ENCODE peak calls at places on chromosomes 6 and 20, in six cellular contexts. One of them, this sample, is unnamed. For H3K36me3, the result is how much of the 10 kb centered on the place peaks cover.

GRCh38 chr6:56050530-56050929 is 175.1 kb upstream of the BMP5 start:
- DNase-seq in GM23338: no peak
- DNase-seq in astrocyte: no peak
- DNase-seq in hepatocyte: no peak
- DNase-seq in fibroblast of lung: no peak
- DNase-seq in neural progenitor cell: no peak
- DNase-seq in this sample: no peak

GRCh38 chr6:31169123-31169857 is 1.2 kb downstream of the POU5F1 start:
- DNase-seq in GM23338: no peak
- DNase-seq in astrocyte: no peak
- DNase-seq in hepatocyte: no peak
- DNase-seq in fibroblast of lung: no peak
- DNase-seq in neural progenitor cell: no peak
- DNase-seq in this sample: peak

GRCh38 chr6:12538881-12539357 is 177.6 kb upstream of the PHACTR1 start:
- DNase-seq in GM23338: no peak
- DNase-seq in astrocyte: peak
- DNase-seq in hepatocyte: peak
- DNase-seq in fibroblast of lung: peak
- DNase-seq in neural progenitor cell: no peak
- DNase-seq in this sample: no peak

GRCh38 chr6:129525055-129525454 is 184.9 kb downstream of the ARHGAP18 start:
- DNase-seq in GM23338: no peak
- DNase-seq in astrocyte: peak
- DNase-seq in hepatocyte: no peak
- DNase-seq in fibroblast of lung: peak
- DNase-seq in neural progenitor cell: no peak
- DNase-seq in this sample: no peak

GRCh38 chr20:35307666-35308653 is 15.7 kb upstream of the FAM83C start:
- DNase-seq in GM23338: no peak
- DNase-seq in astrocyte: peak
- DNase-seq in hepatocyte: no peak
- DNase-seq in fibroblast of lung: peak
- DNase-seq in neural progenitor cell: no peak
- DNase-seq in this sample: peak

GRCh38 chr6:43396408-43397149 is 27.1 kb upstream of the ZNF318 start:
- DNase-seq in GM23338: peak
- DNase-seq in astrocyte: no peak
- DNase-seq in hepatocyte: peak
- DNase-seq in fibroblast of lung: no peak
- DNase-seq in neural progenitor cell: no peak
- DNase-seq in this sample: peak

GRCh38 chr20:24522452-24523330 is 53.3 kb downstream of the SYNDIG1 start:
- DNase-seq in GM23338: no peak
- DNase-seq in astrocyte: no peak
- DNase-seq in hepatocyte: no peak
- DNase-seq in fibroblast of lung: no peak
- DNase-seq in neural progenitor cell: no peak
- DNase-seq in this sample: peak

GRCh38 chr6:144336900-144337299 is 51.8 kb downstream of the UTRN start:
- DNase-seq in GM23338: no peak
- DNase-seq in astrocyte: no peak
- DNase-seq in hepatocyte: no peak
- DNase-seq in fibroblast of lung: no peak
- DNase-seq in neural progenitor cell: no peak
- DNase-seq in this sample: no peak

GRCh38 chr6:159645659-159646058 is 47.4 kb downstream of the SOD2 start:
- DNase-seq in GM23338: no peak
- DNase-seq in astrocyte: no peak
- DNase-seq in hepatocyte: no peak
- DNase-seq in fibroblast of lung: peak
- DNase-seq in neural progenitor cell: no peak
- DNase-seq in this sample: no peak

GRCh38 chr6:105452924-105453756 is 50.3 kb upstream of the PREP start:
- DNase-seq in GM23338: no peak
- DNase-seq in astrocyte: no peak
- DNase-seq in hepatocyte: no peak
- DNase-seq in fibroblast of lung: no peak
- DNase-seq in neural progenitor cell: no peak
- DNase-seq in this sample: no peak

GRCh38 chr6:27078734-27079357 is 168.7 kb upstream of the PRSS16 start:
- DNase-seq in GM23338: peak
- DNase-seq in astrocyte: peak
- DNase-seq in hepatocyte: peak
- DNase-seq in fibroblast of lung: peak
- DNase-seq in neural progenitor cell: peak
- DNase-seq in this sample: peak

GRCh38 chr6:21748343-21749063 is 155.0 kb downstream of the SOX4 start:
- DNase-seq in GM23338: peak
- DNase-seq in astrocyte: peak
- DNase-seq in hepatocyte: no peak
- DNase-seq in fibroblast of lung: peak
- DNase-seq in neural progenitor cell: no peak
- DNase-seq in this sample: peak

GRCh38 chr6:156833755-156834154 is 56.6 kb downstream of the ARID1B start:
- DNase-seq in GM23338: no peak
- DNase-seq in astrocyte: no peak
- DNase-seq in hepatocyte: no peak
- DNase-seq in fibroblast of lung: no peak
- DNase-seq in neural progenitor cell: no peak
- DNase-seq in this sample: no peak

GRCh38 chr6:130993292-130993765 is 69.7 kb downstream of the EPB41L2 start:
- DNase-seq in GM23338: peak
- DNase-seq in astrocyte: no peak
- DNase-seq in hepatocyte: no peak
- DNase-seq in fibroblast of lung: no peak
- DNase-seq in neural progenitor cell: no peak
- DNase-seq in this sample: no peak

GRCh38 chr20:15576401-15576800 is 996.8 kb downstream of the KIF16B start:
- DNase-seq in GM23338: no peak
- DNase-seq in astrocyte: no peak
- DNase-seq in hepatocyte: no peak
- DNase-seq in fibroblast of lung: no peak
- DNase-seq in neural progenitor cell: no peak
- DNase-seq in this sample: no peak

GRCh38 chr20:12482661-12483060 is 526.1 kb upstream of the SPTLC3 start:
- DNase-seq in GM23338: no peak
- DNase-seq in astrocyte: no peak
- DNase-seq in hepatocyte: peak
- DNase-seq in fibroblast of lung: no peak
- DNase-seq in neural progenitor cell: no peak
- DNase-seq in this sample: no peak

GRCh38 chr6:80254716-80255115 is 148.2 kb downstream of the BCKDHB start:
- DNase-seq in GM23338: no peak
- DNase-seq in astrocyte: no peak
- DNase-seq in hepatocyte: no peak
- DNase-seq in fibroblast of lung: no peak
- DNase-seq in neural progenitor cell: no peak
- DNase-seq in this sample: no peak

GRCh38 chr6:131317516-131317915 is 182.2 kb downstream of the AKAP7 start:
- DNase-seq in GM23338: no peak
- DNase-seq in astrocyte: peak
- DNase-seq in hepatocyte: no peak
- DNase-seq in fibroblast of lung: peak
- DNase-seq in neural progenitor cell: no peak
- DNase-seq in this sample: no peak

GRCh38 chr6:6319947-6320811 is at the start of gene F13A1:
- DNase-seq in GM23338: peak
- DNase-seq in astrocyte: no peak
- DNase-seq in hepatocyte: no peak
- DNase-seq in fibroblast of lung: no peak
- DNase-seq in neural progenitor cell: peak
- DNase-seq in this sample: no peak
- TF ChIP-seq EZH2 in GM23338: no peak
- TF ChIP-seq EZH2 in astrocyte: no peak
- TF ChIP-seq EZH2 in hepatocyte: no peak
- TF ChIP-seq EZH2 in fibroblast of lung: no peak
- TF ChIP-seq EZH2 in neural progenitor cell: no peak
- TF ChIP-seq EZH2 in this sample: no peak

DNA sequence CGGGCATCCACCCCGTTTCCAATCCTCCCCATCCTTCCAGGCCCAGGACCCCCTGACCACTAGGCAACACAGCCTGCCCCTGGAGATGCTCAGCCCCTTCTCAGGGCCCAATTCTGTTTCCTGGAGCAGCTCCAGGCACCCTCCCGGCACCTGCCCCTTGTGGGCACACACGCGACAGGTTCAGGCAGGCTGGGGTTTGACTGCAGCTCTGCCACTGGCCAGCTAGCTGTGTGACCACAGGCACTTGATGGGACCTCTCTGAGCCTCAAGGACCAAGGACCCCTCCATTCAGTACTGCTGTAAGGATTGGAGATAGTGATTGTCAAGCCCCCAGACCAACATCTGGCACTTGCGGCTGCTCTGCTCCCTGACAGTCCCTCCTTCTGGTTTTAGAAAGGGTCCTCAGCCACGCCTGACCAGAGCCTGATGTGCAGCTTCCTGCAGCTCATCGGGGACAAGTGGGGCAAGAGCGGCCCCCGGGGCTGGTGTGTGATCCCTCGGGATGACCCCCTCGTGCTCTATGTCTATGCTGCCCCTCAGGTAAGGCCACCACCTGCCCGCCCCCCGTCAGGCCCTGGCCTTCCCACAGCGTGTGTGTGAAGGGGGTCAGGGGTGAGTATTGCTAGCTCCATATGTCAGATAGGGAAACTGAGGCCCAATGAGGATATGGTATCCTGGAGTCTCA is 21.7 kb downstream of the FGD2 start:
- DNase-seq in GM23338: no peak
- DNase-seq in astrocyte: no peak
- DNase-seq in hepatocyte: no peak
- DNase-seq in fibroblast of lung: no peak
- DNase-seq in neural progenitor cell: no peak
- DNase-seq in this sample: no peak
- H3K36me3 ChIP-seq in GM23338: under half
- H3K36me3 ChIP-seq in astrocyte: under half
- H3K36me3 ChIP-seq in hepatocyte: under half
- H3K36me3 ChIP-seq in fibroblast of lung: under half
- H3K36me3 ChIP-seq in neural progenitor cell: under half
- H3K36me3 ChIP-seq in this sample: under half

DNA sequence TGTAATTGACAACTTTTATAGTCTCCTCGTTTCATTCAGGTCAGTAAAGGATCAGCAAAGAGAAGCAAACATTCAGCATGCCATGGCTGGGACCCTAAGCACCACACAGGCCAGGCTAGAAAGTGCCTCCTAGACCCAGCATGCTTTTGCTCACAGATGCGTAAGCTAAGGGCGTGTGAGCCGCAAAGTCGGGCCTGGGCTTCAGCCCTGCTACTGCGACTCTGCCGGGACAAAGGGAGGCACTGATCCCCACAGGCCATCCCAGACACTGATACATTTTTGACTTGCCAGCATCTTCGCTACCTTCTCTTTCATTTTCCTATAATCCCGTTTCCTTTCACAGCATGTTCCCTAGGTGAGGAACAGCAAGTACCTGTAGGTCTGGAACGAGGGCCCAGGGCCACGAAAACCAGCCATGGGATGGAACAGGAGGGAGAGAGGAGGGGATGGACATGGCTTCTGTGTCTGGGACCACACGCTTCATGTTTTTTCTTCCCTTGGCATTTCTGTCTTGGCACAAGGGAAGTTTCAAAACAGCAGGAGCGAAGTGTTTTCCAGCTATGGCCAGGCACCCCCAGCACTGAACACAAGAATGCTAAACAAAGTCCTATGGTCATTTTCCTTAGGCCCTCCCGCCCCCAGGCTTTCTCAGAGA is 42.6 kb downstream of the IRF4 start:
- DNase-seq in GM23338: no peak
- DNase-seq in astrocyte: no peak
- DNase-seq in hepatocyte: no peak
- DNase-seq in fibroblast of lung: no peak
- DNase-seq in neural progenitor cell: no peak
- DNase-seq in this sample: no peak
- TF ChIP-seq EZH2 in GM23338: no peak
- TF ChIP-seq EZH2 in astrocyte: no peak
- TF ChIP-seq EZH2 in hepatocyte: no peak
- TF ChIP-seq EZH2 in fibroblast of lung: no peak
- TF ChIP-seq EZH2 in neural progenitor cell: no peak
- TF ChIP-seq EZH2 in this sample: no peak

GRCh38 chr20:38407321-38407720 is 27.8 kb downstream of the SNHG17 start:
- DNase-seq in GM23338: no peak
- DNase-seq in astrocyte: no peak
- DNase-seq in hepatocyte: no peak
- DNase-seq in fibroblast of lung: no peak
- DNase-seq in neural progenitor cell: no peak
- DNase-seq in this sample: no peak
- H3K36me3 ChIP-seq in GM23338: under half
- H3K36me3 ChIP-seq in astrocyte: under half
- H3K36me3 ChIP-seq in hepatocyte: under half
- H3K36me3 ChIP-seq in fibroblast of lung: under half
- H3K36me3 ChIP-seq in neural progenitor cell: under half
- H3K36me3 ChIP-seq in this sample: under half

DNA sequence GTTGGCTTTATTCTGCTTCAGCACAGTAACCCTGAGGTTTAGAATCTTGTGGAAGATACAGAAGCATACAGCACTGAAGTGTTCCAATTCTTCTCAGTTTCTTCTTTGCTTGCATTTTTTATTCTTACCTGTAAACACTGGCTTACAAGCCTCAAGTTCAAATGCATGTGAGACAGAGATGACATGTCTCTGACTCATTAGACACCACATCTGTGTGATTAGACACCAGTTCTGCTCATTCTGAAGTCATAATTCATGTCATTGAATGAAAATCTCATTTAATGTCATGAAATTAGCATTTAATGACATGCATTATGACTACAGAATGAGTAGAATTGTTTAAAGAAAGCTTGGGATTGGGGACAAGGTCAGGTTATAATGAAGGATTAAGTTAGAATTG is 5.8 kb downstream of the GZF1 start:
- DNase-seq in GM23338: no peak
- DNase-seq in astrocyte: no peak
- DNase-seq in hepatocyte: no peak
- DNase-seq in fibroblast of lung: peak
- DNase-seq in neural progenitor cell: no peak
- DNase-seq in this sample: peak
- TF ChIP-seq EZH2 in GM23338: no peak
- TF ChIP-seq EZH2 in astrocyte: no peak
- TF ChIP-seq EZH2 in hepatocyte: no peak
- TF ChIP-seq EZH2 in fibroblast of lung: no peak
- TF ChIP-seq EZH2 in neural progenitor cell: no peak
- TF ChIP-seq EZH2 in this sample: no peak

This sample was measured in PC-3.